ENCODE peak calls at places on chromosomes 12 and 14, in ten cellular contexts. O, F, P, H, Z, Q, A, W, X and L are unnamed samples.

GRCh38 chr12:92039048-92039447 is 106.6 kb downstream of the BTG1 start:
- DNase-seq in O (no peak), F (no peak), P (no peak), H (no peak), Z (no peak), Q (no peak), A (no peak), W (no peak), X (no peak), L (no peak)

GRCh38 chr14:93936245-93936644 is 9.1 kb downstream of the FAM181A start:
- DNase-seq in O (no peak), F (no peak), P (no peak), H (no peak), Z (no peak), Q (no peak), A (no peak), W (no peak), X (no peak), L (no peak)

GRCh38 chr14:87805315-87805723 is 187.7 kb downstream of the GALC start:
- DNase-seq in O (no peak), F (no peak), P (peak; percentile 63), H (peak; percentile 16), Z (no peak), Q (no peak), A (peak; percentile 60), W (peak; percentile 6), X (peak; percentile 58), L (no peak)

GRCh38 chr14:59020382-59020781 is 168.1 kb upstream of the DAAM1 start:
- DNase-seq in O (no peak), F (no peak), P (peak; percentile 23), H (no peak), Z (no peak), Q (no peak), A (peak; percentile 49), W (peak; percentile 3), X (no peak), L (no peak)

GRCh38 chr12:3761116-3761770 is 8.3 kb upstream of the CRACR2A start:
- DNase-seq in O (no peak), F (no peak), P (no peak), H (no peak), Z (no peak), Q (no peak), A (peak; percentile 62), W (no peak), X (no peak), L (no peak)

GRCh38 chr12:6964605-6965025 is 5.8 kb downstream of the PHB2 start:
- DNase-seq in O (no peak), F (peak; percentile 29), P (no peak), H (no peak), Z (no peak), Q (no peak), A (no peak), W (no peak), X (no peak), L (no peak)

GRCh38 chr14:69037790-69038448 is 58.8 kb upstream of the ACTN1 start:
- DNase-seq in O (no peak), F (no peak), P (no peak), H (no peak), Z (no peak), Q (no peak), A (peak; percentile 70), W (no peak), X (no peak), L (no peak)

GRCh38 chr12:49098035-49098451 is 3.4 kb upstream of the DHH start:
- DNase-seq in O (no peak), F (peak; percentile 63), P (peak; percentile 76), H (no peak), Z (no peak), Q (no peak), A (peak; percentile 47), W (no peak), X (peak; percentile 59), L (no peak)

GRCh38 chr12:13603951-13604350 is 377.5 kb downstream of the GRIN2B start:
- DNase-seq in O (no peak), F (no peak), P (no peak), H (no peak), Z (no peak), Q (no peak), A (no peak), W (no peak), X (no peak), L (no peak)

GRCh38 chr12:117091758-117092510 is 7.3 kb downstream of the TESC start:
- DNase-seq in O (peak; percentile 18), F (no peak), P (no peak), H (no peak), Z (no peak), Q (no peak), A (no peak), W (no peak), X (peak; percentile 23), L (no peak)

GRCh38 chr12:108772896-108773797 is 41.8 kb upstream of the CORO1C start:
- DNase-seq in O (no peak), F (no peak), P (no peak), H (no peak), Z (no peak), Q (no peak), A (no peak), W (no peak), X (no peak), L (no peak)

GRCh38 chr12:127628655-127629054 is 638.3 kb upstream of the TMEM132C start:
- DNase-seq in O (no peak), F (no peak), P (no peak), H (no peak), Z (no peak), Q (no peak), A (peak; percentile 87), W (no peak), X (no peak), L (no peak)

GRCh38 chr12:77323778-77324415 is 258.5 kb upstream of the E2F7 start:
- DNase-seq in O (no peak), F (no peak), P (no peak), H (no peak), Z (no peak), Q (no peak), A (no peak), W (no peak), X (no peak), L (no peak)

GRCh38 chr12:77328326-77328725 is 263.0 kb upstream of the E2F7 start:
- DNase-seq in O (no peak), F (no peak), P (no peak), H (no peak), Z (no peak), Q (no peak), A (no peak), W (no peak), X (no peak), L (no peak)

GRCh38 chr12:77325505-77325904 is 260.1 kb upstream of the E2F7 start:
- DNase-seq in O (no peak), F (no peak), P (peak; percentile 46), H (no peak), Z (no peak), Q (no peak), A (no peak), W (no peak), X (no peak), L (no peak)

GRCh38 chr12:77324416-77324762 is 259.0 kb upstream of the E2F7 start:
- DNase-seq in O (no peak), F (no peak), P (no peak), H (no peak), Z (no peak), Q (no peak), A (no peak), W (no peak), X (no peak), L (no peak)

GRCh38 chr12:77324763-77325468 is 259.5 kb upstream of the E2F7 start:
- DNase-seq in O (peak; percentile 79), F (peak; percentile 47), P (peak; percentile 83), H (peak; percentile 53), Z (peak; percentile 65), Q (peak; percentile 44), A (peak; percentile 66), W (no peak), X (peak; percentile 63), L (peak; percentile 87)
- TF ChIP-seq CTCF in O (no peak), F (peak; percentile 37), P (no peak), H (peak; percentile 52), Z (peak; percentile 16), Q (peak; percentile 19), A (peak; percentile 40), W (peak; percentile 49), X (peak; percentile 37), L (peak; percentile 64)

GRCh38 chr14:21072102-21072501 is 2.0 kb downstream of the ARHGEF40 start:
- DNase-seq in O (no peak), F (no peak), P (no peak), H (no peak), Z (no peak), Q (no peak), A (peak; percentile 96), W (no peak), X (no peak), L (no peak)
- TF ChIP-seq CTCF in O (no peak), F (no peak), P (no peak), H (no peak), Z (no peak), Q (no peak), A (peak; percentile 33), W (peak; percentile 13), X (no peak), L (peak; percentile 28)

GRCh38 chr14:49553106-49553505 is 33.1 kb downstream of the RPS29 start:
- DNase-seq in O (no peak), F (no peak), P (no peak), H (no peak), Z (no peak), Q (no peak), A (no peak), W (no peak), X (no peak), L (no peak)
- TF ChIP-seq CTCF in O (no peak), F (no peak), P (no peak), H (no peak), Z (no peak), Q (no peak), A (no peak), W (no peak), X (no peak), L (no peak)

DNA sequence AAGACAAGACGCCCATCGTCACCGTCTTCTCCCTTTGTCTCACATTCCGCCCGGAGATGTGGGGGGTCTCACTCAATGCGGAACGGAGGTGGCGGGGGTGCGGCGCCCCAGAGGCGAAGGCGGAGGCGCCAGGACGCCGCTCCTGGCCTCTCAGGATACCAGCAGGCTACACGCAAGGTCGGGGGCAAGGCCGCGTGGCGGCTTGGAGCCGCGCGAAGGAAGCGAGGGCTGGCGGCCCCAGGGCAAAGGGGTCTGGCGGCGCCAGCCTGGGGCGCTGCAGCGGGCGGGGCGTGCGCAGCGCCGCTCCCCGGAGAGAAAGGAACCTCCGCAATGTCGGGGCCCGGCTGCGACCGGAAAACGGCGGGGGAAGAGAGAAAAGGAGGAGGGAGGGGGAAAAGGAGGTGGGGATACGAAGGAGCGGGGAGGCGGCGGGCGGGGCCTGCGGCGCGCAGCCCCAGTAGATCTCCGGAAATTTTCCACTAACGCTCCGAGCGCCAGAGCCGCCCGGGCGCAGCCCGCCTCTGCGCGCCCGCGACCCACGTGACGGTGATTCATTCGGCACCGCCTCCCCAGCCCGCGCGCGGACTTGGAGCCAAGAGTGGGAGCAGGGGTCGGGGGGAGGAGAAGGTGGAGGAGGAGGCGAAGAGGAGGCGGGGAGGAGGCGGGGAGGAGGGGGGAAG is 10.5 kb upstream of the SLC38A2 start:
- DNase-seq in O (peak; percentile 99), F (peak; percentile 97), P (peak; percentile 89), H (peak; percentile 93), Z (peak; percentile 98), Q (peak; percentile 97), A (peak; percentile 95), W (peak; percentile 92), X (peak; percentile 97), L (peak; percentile 99)
- TF ChIP-seq CTCF in O (no peak), F (peak; percentile 8), P (no peak), H (peak; percentile 32), Z (no peak), Q (peak; percentile 29), A (no peak), W (peak; percentile 3), X (peak; percentile 22), L (peak; percentile 18)

GRCh38 chr12:22459872-22460490 is 84.4 kb downstream of the C2CD5 start:
- DNase-seq in O (no peak), F (no peak), P (no peak), H (no peak), Z (no peak), Q (peak; percentile 32), A (peak; percentile 59), W (no peak), X (no peak), L (no peak)
- TF ChIP-seq CTCF in O (no peak), F (peak; percentile 36), P (peak; percentile 66), H (peak; percentile 47), Z (peak; percentile 37), Q (peak; percentile 57), A (peak; percentile 60), W (peak; percentile 67), X (peak; percentile 47), L (peak; percentile 70)